ENCODE peak calls at places on chromosomes 6 and 20, in ten cellular contexts. F is omental fat pad, A is AG09319, Q is endothelial cell, G is RWPE1, M is fibroblast of mammary gland, D is LNCaP clone FGC, L is brain microvascular endothelial cell, R is transverse colon, O is stomach. N is an unnamed sample.

GRCh38 chr6:155327326-155328073 is 13.2 kb upstream of the TFB1M start:
- DNase-seq in D (peak; percentile 31), O (peak; percentile 61), L (peak; percentile 45), Q (peak; percentile 66), A (peak; percentile 40), R (peak; percentile 60), F (no peak), M (peak; percentile 77), G (no peak), N (no peak)

GRCh38 chr6:157690441-157691210 is 132.4 kb upstream of the SNX9 start:
- DNase-seq in R (no peak), Q (no peak), F (no peak), D (no peak), M (no peak), L (no peak), A (no peak), O (no peak), G (no peak), N (no peak)

GRCh38 chr6:124795879-124796838 is 166.1 kb upstream of the RNF217 start:
- DNase-seq in F (no peak), O (no peak), R (no peak), L (peak; percentile 38), D (no peak), M (peak; percentile 23), Q (peak; percentile 46), A (no peak), G (peak; percentile 33), N (no peak)

GRCh38 chr20:54477134-54477533 is 1.7 kb downstream of the DOK5 start:
- DNase-seq in G (no peak), Q (no peak), F (no peak), O (no peak), R (no peak), L (no peak), A (no peak), M (no peak), D (no peak), N (no peak)

GRCh38 chr6:37371158-37372083 is 17.6 kb downstream of the RNF8 start:
- DNase-seq in A (no peak), M (no peak), Q (no peak), L (no peak), O (no peak), F (no peak), D (no peak), G (no peak), R (no peak), N (no peak)

GRCh38 chr6:44020148-44020547 is 107.1 kb downstream of the MRPL14 start:
- DNase-seq in L (no peak), Q (no peak), A (no peak), M (peak; percentile 81), O (no peak), G (no peak), D (no peak), R (peak; percentile 13), F (peak; percentile 22), N (no peak)

GRCh38 chr20:47206962-47207641 is 149.4 kb downstream of the ZMYND8 start:
- DNase-seq in O (no peak), D (no peak), A (no peak), L (no peak), M (no peak), Q (no peak), G (no peak), F (no peak), R (no peak), N (no peak)

GRCh38 chr6:73704260-73704659 is 8.3 kb downstream of the CD109 start:
- DNase-seq in R (no peak), M (peak; percentile 100), L (peak; percentile 95), A (peak; percentile 86), G (peak; percentile 87), F (no peak), D (no peak), Q (no peak), O (no peak), N (no peak)

GRCh38 chr6:156992396-156992795 is 215.2 kb downstream of the ARID1B start:
- DNase-seq in R (no peak), Q (no peak), M (no peak), G (no peak), A (no peak), O (no peak), D (no peak), L (no peak), F (no peak), N (no peak)

GRCh38 chr6:28657756-28658465 is 132.2 kb downstream of the GPX5 start:
- DNase-seq in Q (peak; percentile 57), G (peak; percentile 73), D (no peak), R (peak; percentile 28), O (no peak), A (no peak), F (peak; percentile 44), M (peak; percentile 68), L (peak; percentile 53), N (no peak)

GRCh38 chr6:118893882-118894424 is at the start of gene ASF1A:
- DNase-seq in G (peak; percentile 87), A (peak; percentile 96), L (peak; percentile 98), M (peak; percentile 98), O (peak; percentile 97), R (peak; percentile 97), D (peak; percentile 95), Q (peak; percentile 97), F (peak; percentile 76), N (peak; percentile 94)
- TF ChIP-seq CTCF in G (peak; percentile 80), A (peak; percentile 55), L (peak; percentile 73), M (peak; percentile 49), O (peak; percentile 38), R (peak; percentile 52), D (peak; percentile 86), Q (peak; percentile 23), F (peak; percentile 39), N (peak; percentile 53)

GRCh38 chr6:80454661-80455365 is 348.3 kb downstream of the BCKDHB start:
- DNase-seq in Q (no peak), O (no peak), R (no peak), L (no peak), G (peak; percentile 34), F (no peak), A (no peak), M (peak; percentile 47), D (no peak), N (no peak)

GRCh38 chr6:80460396-80460912 is 354.0 kb downstream of the BCKDHB start:
- DNase-seq in G (no peak), Q (no peak), A (no peak), D (no peak), R (no peak), L (no peak), F (no peak), M (peak; percentile 59), O (no peak), N (no peak)

GRCh38 chr6:80454197-80454596 is 347.7 kb downstream of the BCKDHB start:
- DNase-seq in M (peak; percentile 98), A (peak; percentile 68), D (no peak), L (peak; percentile 95), F (no peak), Q (no peak), G (peak; percentile 59), O (no peak), R (no peak), N (no peak)

DNA sequence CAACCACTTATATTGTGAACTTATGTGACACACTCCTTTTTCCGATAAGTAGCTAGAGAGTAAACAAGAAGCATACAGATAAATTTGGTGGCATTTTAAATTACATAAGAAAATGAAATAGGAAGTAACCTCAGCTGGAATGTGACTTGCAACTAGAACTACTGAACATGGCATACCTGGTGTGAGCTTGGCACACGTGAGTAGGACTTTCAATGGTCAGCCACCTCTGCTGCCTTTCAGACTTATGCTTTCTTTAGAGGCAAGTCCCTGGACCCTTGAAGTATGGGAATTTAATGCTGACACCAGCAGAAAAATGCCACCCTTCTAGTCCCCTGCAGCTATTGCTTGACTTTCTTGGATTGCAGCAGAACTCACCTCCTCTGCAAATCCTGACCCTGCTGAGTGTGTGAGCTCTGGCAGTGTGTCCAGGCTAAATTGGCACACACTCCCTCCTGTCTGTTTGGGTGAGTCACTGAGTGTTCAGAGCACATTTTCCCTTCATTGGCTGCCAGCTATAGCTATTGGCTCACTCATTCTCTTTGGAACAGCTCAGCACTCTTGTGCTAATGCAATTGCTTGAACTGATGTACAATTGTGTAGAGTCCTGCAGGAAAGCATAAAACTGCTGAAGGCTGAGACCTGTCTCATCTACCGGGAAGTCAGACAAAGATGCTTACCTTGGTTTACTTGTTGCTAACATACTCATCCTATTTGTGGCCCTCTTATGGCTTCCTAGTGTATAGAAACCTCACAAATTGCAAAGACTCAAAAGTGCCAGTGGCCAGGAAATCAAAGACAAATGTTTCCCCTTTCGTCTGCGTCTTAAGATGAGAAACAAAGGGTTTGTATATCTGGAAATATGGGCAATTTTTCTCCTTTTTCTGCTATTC is 350.8 kb downstream of the BCKDHB start:
- DNase-seq in G (peak; percentile 83), Q (no peak), F (peak; percentile 27), R (peak; percentile 17), A (peak; percentile 85), O (peak; percentile 60), M (peak; percentile 99), L (peak; percentile 93), D (peak; percentile 66), N (no peak)
- TF ChIP-seq CTCF in G (no peak), Q (no peak), F (no peak), R (no peak), A (no peak), O (no peak), M (no peak), L (no peak), D (no peak), N (no peak)

GRCh38 chr6:83536647-83537589 is 24.6 kb downstream of the PRSS35 start:
- DNase-seq in A (no peak), F (no peak), D (no peak), R (no peak), M (no peak), O (no peak), L (no peak), Q (no peak), G (no peak), N (no peak)
- TF ChIP-seq CTCF in A (no peak), F (no peak), D (no peak), R (no peak), M (no peak), O (no peak), L (no peak), Q (no peak), G (no peak), N (no peak)

GRCh38 chr20:63520594-63520938 is at the start of gene PPDPF:
- DNase-seq in A (peak; percentile 64), O (peak; percentile 89), R (peak; percentile 89), F (no peak), D (no peak), Q (peak; percentile 90), M (peak; percentile 66), G (peak; percentile 100), L (peak; percentile 53), N (no peak)

GRCh38 chr20:63517376-63518309 is 2.9 kb upstream of the PPDPF start:
- DNase-seq in Q (no peak), D (no peak), G (no peak), R (no peak), O (no peak), M (no peak), A (no peak), L (no peak), F (no peak), N (no peak)

GRCh38 chr20:63519765-63520593 is 586 bp upstream of the PPDPF start:
- DNase-seq in Q (peak; percentile 76), R (peak; percentile 70), O (no peak), D (no peak), G (peak; percentile 80), M (no peak), A (no peak), L (no peak), F (no peak), N (no peak)

GRCh38 chr20:63518946-63519764 is 1.4 kb upstream of the PPDPF start:
- DNase-seq in F (no peak), R (no peak), O (no peak), G (no peak), A (no peak), D (no peak), L (no peak), Q (no peak), M (no peak), N (no peak)

GRCh38 chr20:63518351-63518861 is 2.2 kb upstream of the PPDPF start:
- DNase-seq in F (no peak), L (no peak), O (no peak), R (no peak), A (no peak), G (no peak), Q (no peak), D (no peak), M (no peak), N (no peak)
- TF ChIP-seq CTCF in F (no peak), L (peak; percentile 39), O (no peak), R (no peak), A (no peak), G (no peak), Q (no peak), D (no peak), M (no peak), N (no peak)